ENCODE peak calls at places on chromosomes 7 and 10, in ten cellular contexts. W, V, F, I, L, H, Z, D, M and K are unnamed samples.

GRCh38 chr10:47314416-47314970 is 7.8 kb upstream of the GDF2 start:
- DNase-seq in I (no peak), F (no peak), Z (no peak), M (no peak), H (no peak), W (no peak), D (no peak), V (no peak), L (no peak), K (no peak)

GRCh38 chr7:134448359-134449229 is 10.3 kb downstream of the AKR1B1 start:
- DNase-seq in L (no peak), H (no peak), M (no peak), D (no peak), Z (no peak), I (no peak), V (no peak), W (peak), F (no peak), K (no peak)

GRCh38 chr7:150867592-150867991 is 15.3 kb downstream of the AOC1 start:
- DNase-seq in D (no peak), I (no peak), L (no peak), Z (no peak), H (no peak), V (no peak), F (no peak), M (peak), W (no peak), K (no peak)

GRCh38 chr10:101297901-101298451 is 56.0 kb upstream of the BTRC start:
- DNase-seq in H (no peak), F (peak), V (peak), Z (peak), L (peak), W (peak), I (peak), D (no peak), M (peak), K (peak)

GRCh38 chr7:79452032-79452494 is 1.4 kb downstream of the MAGI2 start:
- DNase-seq in L (peak), F (peak), W (no peak), V (no peak), D (peak), I (peak), Z (no peak), H (peak), M (no peak), K (peak)

GRCh38 chr7:96407427-96407826 is 85.5 kb upstream of the SLC25A13 start:
- DNase-seq in M (no peak), F (no peak), W (no peak), H (no peak), D (no peak), Z (no peak), L (no peak), I (no peak), V (no peak), K (no peak)

GRCh38 chr10:128063736-128064614 is 62.2 kb downstream of the MKI67 start:
- DNase-seq in Z (no peak), W (no peak), H (no peak), L (no peak), I (no peak), F (no peak), M (peak), D (no peak), V (no peak), K (no peak)

GRCh38 chr10:4529266-4529665 is 296.7 kb upstream of the AKR1E2 start:
- DNase-seq in I (no peak), F (no peak), M (no peak), H (no peak), V (no peak), D (no peak), W (no peak), Z (no peak), L (no peak), K (no peak)

GRCh38 chr7:150631866-150632864 is at the start of gene GIMAP6:
- DNase-seq in Z (peak), L (no peak), I (no peak), M (peak), V (peak), W (no peak), F (no peak), H (no peak), D (no peak), K (no peak)

GRCh38 chr10:111347386-111348005 is 270.7 kb downstream of the ADRA2A start:
- DNase-seq in W (peak), D (no peak), F (no peak), I (no peak), H (no peak), V (no peak), M (no peak), L (no peak), Z (no peak), K (no peak)

GRCh38 chr7:12584940-12585339 is 14.4 kb downstream of the SCIN start:
- DNase-seq in M (peak), W (peak), H (peak), I (peak), Z (no peak), L (no peak), F (no peak), V (no peak), D (no peak), K (no peak)

GRCh38 chr7:157437519-157438061 is 100.8 kb downstream of the DNAJB6 start:
- DNase-seq in W (no peak), Z (no peak), H (no peak), M (no peak), L (no peak), F (no peak), I (no peak), D (no peak), V (no peak), K (no peak)

GRCh38 chr7:117766915-117767314 is 106.3 kb downstream of the CTTNBP2 start:
- DNase-seq in D (no peak), M (no peak), H (no peak), V (no peak), F (no peak), I (no peak), Z (no peak), L (no peak), W (no peak), K (no peak)

GRCh38 chr7:2168612-2169312 is 64.0 kb downstream of the MAD1L1 start:
- DNase-seq in D (no peak), Z (no peak), V (no peak), H (no peak), F (no peak), L (no peak), I (no peak), M (no peak), W (no peak), K (no peak)

GRCh38 chr7:36613214-36613613 is 111.1 kb downstream of the AOAH start:
- DNase-seq in V (no peak), H (no peak), L (no peak), D (no peak), Z (no peak), W (no peak), I (no peak), F (no peak), M (no peak), K (no peak)

GRCh38 chr10:119981826-119982225 is 89.3 kb downstream of the SEC23IP start:
- DNase-seq in L (no peak), Z (no peak), I (no peak), F (no peak), D (no peak), V (no peak), H (no peak), M (no peak), W (no peak), K (no peak)

GRCh38 chr10:113476191-113476590 is 76.7 kb upstream of the HABP2 start:
- DNase-seq in H (no peak), D (no peak), Z (no peak), M (no peak), F (no peak), L (no peak), V (no peak), I (peak), W (no peak), K (no peak)

GRCh38 chr7:25752967-25753791 is 398.8 kb upstream of the NFE2L3 start:
- DNase-seq in W (no peak), L (no peak), Z (no peak), M (no peak), V (no peak), H (no peak), I (peak), F (no peak), D (no peak), K (no peak)

GRCh38 chr7:94525917-94526316 is 16.3 kb downstream of the CASD1 start:
- DNase-seq in V (no peak), H (no peak), L (no peak), Z (no peak), I (no peak), W (no peak), M (no peak), D (no peak), F (no peak), K (no peak)

GRCh38 chr10:107540981-107541380 is 376.5 kb upstream of the SORCS1 start:
- DNase-seq in D (no peak), M (no peak), H (no peak), L (no peak), V (no peak), Z (no peak), I (no peak), F (no peak), W (no peak), K (no peak)

GRCh38 chr10:13956826-13957225 is 370.1 kb downstream of the PRPF18 start:
- DNase-seq in D (no peak), W (no peak), I (peak), L (no peak), F (no peak), Z (no peak), M (no peak), H (peak), V (no peak), K (no peak)

GRCh38 chr10:10787586-10787985 is 230.1 kb upstream of the CELF2 start:
- DNase-seq in H (no peak), M (no peak), L (no peak), W (no peak), I (no peak), D (no peak), Z (no peak), F (no peak), V (no peak), K (no peak)

GRCh38 chr7:123625254-123625653 is 23.6 kb downstream of the ASB15 start:
- DNase-seq in I (no peak), V (no peak), Z (no peak), M (no peak), W (no peak), F (no peak), H (no peak), D (no peak), L (no peak), K (no peak)

GRCh38 chr7:127678947-127679346 is 27.0 kb downstream of the SND1 start:
- DNase-seq in M (peak), Z (no peak), H (no peak), I (no peak), F (no peak), W (no peak), D (no peak), L (no peak), V (no peak), K (no peak)

GRCh38 chr10:114234132-114234531 is 4.9 kb upstream of the VWA2 start:
- DNase-seq in D (no peak), L (no peak), W (no peak), M (no peak), F (no peak), H (no peak), I (no peak), V (no peak), Z (no peak), K (no peak)

GRCh38 chr10:6494934-6495592 is 85.0 kb downstream of the PRKCQ start:
- DNase-seq in I (no peak), Z (peak), D (no peak), H (no peak), V (peak), M (no peak), L (no peak), W (no peak), F (no peak), K (no peak)

GRCh38 chr10:99834410-99834809 is 52.0 kb downstream of the ABCC2 start:
- DNase-seq in L (no peak), H (no peak), V (no peak), W (no peak), I (no peak), Z (no peak), M (no peak), D (no peak), F (no peak), K (no peak)

GRCh38 chr10:21329995-21330627 is 195.4 kb downstream of the SKIDA1 start:
- DNase-seq in M (no peak), W (peak), D (no peak), V (no peak), Z (no peak), H (no peak), I (peak), L (no peak), F (no peak), K (no peak)

GRCh38 chr10:51423121-51423452 is 276.3 kb downstream of the CSTF2T start:
- DNase-seq in Z (no peak), I (no peak), D (no peak), M (no peak), F (no peak), V (no peak), H (no peak), W (no peak), L (no peak), K (no peak)

GRCh38 chr7:75628055-75628454 is 110.7 kb downstream of the HIP1 start:
- DNase-seq in I (no peak), V (no peak), F (no peak), L (no peak), D (no peak), Z (no peak), H (no peak), M (no peak), W (no peak), K (no peak)